ENCODE peak calls at places on chromosomes 16 and 17, in six cellular contexts. U is fibroblast of lung, D is esophagus muscularis mucosa, S is HL-60, E is heart left ventricle, Q is GM23248. J is an unnamed sample.

GRCh38 chr16:22670044-22670536 is 143.9 kb upstream of the HS3ST2 start:
- DNase-seq in D (no peak), Q (peak), S (no peak), U (no peak), E (no peak), J (no peak)

GRCh38 chr17:48646183-48647102 is 20.3 kb upstream of the HOXB9 start:
- DNase-seq in U (no peak), D (no peak), Q (no peak), E (no peak), S (no peak), J (no peak)

GRCh38 chr17:67111327-67111726 is 67.0 kb downstream of the CACNG1 start:
- DNase-seq in E (no peak), S (no peak), U (no peak), D (no peak), Q (no peak), J (no peak)

GRCh38 chr17:8064590-8065019 is 22.9 kb downstream of the ALOX12B start:
- DNase-seq in E (no peak), D (no peak), S (no peak), Q (no peak), U (no peak), J (peak)

GRCh38 chr17:70675070-70675590 is 505.8 kb downstream of the KCNJ2 start:
- DNase-seq in S (no peak), U (no peak), E (no peak), Q (no peak), D (no peak), J (no peak)

GRCh38 chr17:37743875-37744632 is 805 bp downstream of the HNF1B start:
- DNase-seq in E (no peak), D (no peak), S (no peak), Q (no peak), U (no peak), J (no peak)

GRCh38 chr17:4739122-4740024 is at the start of the genes CXCL16 and ZMYND15:
- DNase-seq in D (no peak), E (peak), U (peak), Q (peak), S (no peak), J (peak)

GRCh38 chr17:1873418-1873817 is 43.6 kb downstream of the RPA1 start:
- DNase-seq in D (no peak), Q (no peak), S (no peak), U (no peak), E (no peak), J (no peak)

GRCh38 chr16:57590654-57591085 is 37.8 kb upstream of the ADGRG1 start:
- DNase-seq in E (no peak), U (peak), D (no peak), Q (peak), S (no peak), J (peak)

GRCh38 chr17:39755550-39756375 is 18.0 kb downstream of the GRB7 start:
- DNase-seq in S (no peak), U (no peak), D (no peak), Q (peak), E (no peak), J (no peak)

DNA sequence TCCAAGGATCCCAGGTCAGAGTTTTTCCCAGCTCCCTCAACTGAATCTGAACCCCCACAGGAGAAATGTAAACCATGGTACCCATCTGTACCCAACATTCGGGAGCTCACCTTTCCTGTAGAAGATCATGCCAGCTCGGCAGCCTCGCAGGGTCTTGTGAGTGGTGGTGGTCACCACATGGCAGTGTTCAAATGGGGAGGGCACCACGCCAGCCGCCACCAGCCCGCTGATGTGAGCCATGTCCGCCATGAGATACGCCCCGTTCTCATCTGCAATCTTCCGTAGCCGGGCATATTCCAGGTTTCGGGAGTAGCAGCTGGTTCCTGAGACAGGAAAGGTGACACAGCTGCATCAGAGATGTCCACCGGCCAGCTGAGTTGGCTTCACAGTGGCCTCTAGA is 23.4 kb downstream of the SHMT1 start:
- DNase-seq in U (no peak), Q (no peak), D (no peak), S (no peak), E (no peak), J (no peak)
- H3K27ac ChIP-seq in U (no peak), Q (no peak), D (no peak), S (no peak), E (no peak), J (no peak)

GRCh38 chr16:68750243-68750642 is 13.2 kb downstream of the CDH1 start:
- DNase-seq in U (no peak), D (no peak), Q (no peak), E (no peak), S (no peak), J (no peak)
- H3K27ac ChIP-seq in U (no peak), D (no peak), Q (no peak), E (no peak), S (no peak), J (no peak)

DNA sequence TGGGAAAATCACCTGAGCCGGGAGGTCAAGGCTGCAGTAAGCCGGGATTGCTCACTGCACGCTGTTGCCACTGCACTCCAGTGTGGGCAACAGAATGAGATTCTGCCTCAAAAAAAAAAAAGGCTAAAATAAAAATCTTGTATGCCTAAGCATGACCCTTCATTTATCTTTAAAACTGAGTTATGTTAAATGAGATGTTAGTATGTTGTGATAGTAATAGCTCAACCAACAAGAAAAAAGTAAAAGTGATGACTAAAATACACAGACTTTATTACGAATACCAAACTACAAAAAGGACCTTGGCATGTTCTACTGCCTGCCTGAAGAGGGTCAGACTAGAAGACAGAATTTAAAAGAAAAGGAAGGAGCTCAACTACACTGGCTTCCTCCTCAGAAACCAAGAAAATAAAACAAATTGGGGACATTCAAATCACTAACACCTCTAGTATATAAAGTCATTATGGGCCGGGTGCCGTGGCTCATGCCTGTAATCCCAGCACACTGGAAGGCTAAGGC is 4.4 kb downstream of the SMURF2 start:
- DNase-seq in U (no peak), E (no peak), Q (peak), D (no peak), S (no peak), J (no peak)
- H3K27ac ChIP-seq in U (peak), E (no peak), Q (peak), D (peak), S (no peak), J (no peak)

GRCh38 chr16:77148121-77148520 is 42.9 kb upstream of the MON1B start:
- DNase-seq in S (no peak), U (no peak), Q (no peak), E (no peak), D (peak), J (no peak)
- H3K27ac ChIP-seq in S (no peak), U (no peak), Q (no peak), E (no peak), D (no peak), J (no peak)

GRCh38 chr17:21143695-21144094 is 16.9 kb downstream of the DHRS7B start:
- DNase-seq in E (no peak), S (no peak), D (no peak), U (no peak), Q (no peak), J (no peak)

GRCh38 chr17:21146362-21147021 is 19.7 kb downstream of the DHRS7B start:
- DNase-seq in E (no peak), U (no peak), D (no peak), S (peak), Q (no peak), J (no peak)

DNA sequence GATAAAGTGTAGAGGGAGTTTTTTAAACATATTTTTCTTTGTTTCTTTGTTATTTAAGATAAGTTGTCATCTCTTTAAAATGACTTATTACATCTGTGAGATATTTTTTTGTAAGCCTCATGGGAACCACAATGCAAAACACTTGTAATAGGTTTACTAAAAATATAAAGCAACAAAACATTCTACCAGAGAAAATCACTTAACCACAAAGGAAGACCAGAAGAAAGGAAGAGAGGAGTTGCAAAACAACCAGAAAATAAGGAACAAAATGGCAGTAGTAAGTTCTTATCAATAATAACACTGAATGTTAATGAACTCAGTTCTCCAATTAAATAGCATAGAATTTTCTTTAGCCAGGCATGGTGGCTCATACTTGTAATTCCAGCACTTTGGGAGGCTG is 22.9 kb downstream of the DHRS7B start:
- DNase-seq in S (no peak), E (no peak), D (no peak), Q (no peak), U (no peak), J (no peak)
- H3K27ac ChIP-seq in S (peak), E (no peak), D (no peak), Q (no peak), U (no peak), J (no peak)